ENCODE peak calls at places on chromosome 6, in six cellular contexts. X is endothelial cell of umbilical vein, L is A549, A is GM12878, Q is HepG2, Z is NB4. P is an unnamed sample.

GRCh38 chr6:27163858-27164257 is 83.6 kb upstream of the PRSS16 start:
- DNase-seq in X (no peak), L (no peak), A (no peak), Q (no peak), Z (peak), P (no peak)

GRCh38 chr6:53469163-53469562 is 75.7 kb downstream of the GCLC start:
- DNase-seq in X (no peak), L (no peak), A (no peak), Q (no peak), Z (no peak), P (no peak)

GRCh38 chr6:75382634-75382900 is 98.0 kb upstream of the TMEM30A start:
- DNase-seq in X (no peak), L (no peak), A (no peak), Q (no peak), Z (no peak), P (no peak)

GRCh38 chr6:169556758-169557505 is 144.9 kb downstream of the WDR27 start:
- DNase-seq in X (no peak), L (no peak), A (peak), Q (no peak), Z (no peak), P (no peak)

GRCh38 chr6:77373955-77374354 is 89.3 kb downstream of the HTR1B start:
- DNase-seq in X (no peak), L (no peak), A (no peak), Q (no peak), Z (no peak), P (no peak)

GRCh38 chr6:154683756-154684523 is 49.3 kb upstream of the SCAF8 start:
- DNase-seq in X (peak), L (no peak), A (peak), Q (no peak), Z (peak), P (no peak)

GRCh38 chr6:53483423-53484353 is 61.2 kb downstream of the GCLC start:
- DNase-seq in X (peak), L (no peak), A (no peak), Q (peak), Z (no peak), P (peak)

GRCh38 chr6:118739976-118740771 is 88.8 kb upstream of the CEP85L start:
- DNase-seq in X (peak), L (no peak), A (no peak), Q (no peak), Z (no peak), P (no peak)

GRCh38 chr6:168208436-168208835 is 111.1 kb downstream of the DACT2 start:
- DNase-seq in X (no peak), L (no peak), A (no peak), Q (no peak), Z (no peak), P (no peak)

GRCh38 chr6:15017251-15017650 is 228.6 kb upstream of the JARID2 start:
- DNase-seq in X (no peak), L (no peak), A (no peak), Q (no peak), Z (peak), P (peak)

GRCh38 chr6:26316291-26316690 is 48.7 kb upstream of the BTN3A2 start:
- DNase-seq in X (no peak), L (no peak), A (no peak), Q (peak), Z (no peak), P (no peak)

GRCh38 chr6:3285732-3286131 is 27.0 kb downstream of the PSMG4 start:
- DNase-seq in X (no peak), L (no peak), A (no peak), Q (no peak), Z (no peak), P (no peak)

GRCh38 chr6:70164556-70164955 is 138.3 kb downstream of the COL9A1 start:
- DNase-seq in X (no peak), L (no peak), A (no peak), Q (peak), Z (no peak), P (peak)

GRCh38 chr6:49430866-49431265 is 32.2 kb downstream of the MMUT start:
- DNase-seq in X (peak), L (no peak), A (no peak), Q (no peak), Z (no peak), P (no peak)

GRCh38 chr6:16089232-16089843 is 39.5 kb upstream of the MYLIP start:
- DNase-seq in X (no peak), L (no peak), A (no peak), Q (no peak), Z (no peak), P (no peak)

GRCh38 chr6:158706369-158706982 is 56.6 kb downstream of the SYTL3 start:
- DNase-seq in X (peak), L (peak), A (no peak), Q (peak), Z (peak), P (peak)

GRCh38 chr6:134020071-134020470 is 32.4 kb downstream of the SLC2A12 start:
- DNase-seq in X (no peak), L (no peak), A (no peak), Q (no peak), Z (no peak), P (no peak)

GRCh38 chr6:37550436-37550835 is 50.7 kb upstream of the CCDC167 start:
- DNase-seq in X (no peak), L (no peak), A (no peak), Q (no peak), Z (no peak), P (no peak)

GRCh38 chr6:149233056-149233715 is 84.3 kb upstream of the TAB2 start:
- DNase-seq in X (peak), L (peak), A (no peak), Q (peak), Z (peak), P (peak)

GRCh38 chr6:118709859-118710350 is 58.5 kb upstream of the CEP85L start:
- DNase-seq in X (no peak), L (no peak), A (peak), Q (no peak), Z (peak), P (peak)

GRCh38 chr6:137923866-137924616 is 57.0 kb downstream of the TNFAIP3 start:
- DNase-seq in X (no peak), L (no peak), A (no peak), Q (no peak), Z (peak), P (no peak)

GRCh38 chr6:70124882-70125535 is 177.9 kb downstream of the COL9A1 start:
- DNase-seq in X (no peak), L (no peak), A (no peak), Q (no peak), Z (peak), P (no peak)

GRCh38 chr6:139372326-139373153 is 1.9 kb downstream of the CITED2 start:
- DNase-seq in X (peak), L (no peak), A (no peak), Q (no peak), Z (peak), P (no peak)

GRCh38 chr6:6694825-6695710 is 106.5 kb downstream of the LY86 start:
- DNase-seq in X (no peak), L (no peak), A (no peak), Q (no peak), Z (peak), P (peak)
- TF ChIP-seq MYC in X (no peak), L (no peak), A (no peak), Q (no peak), Z (no peak), P (no peak)

GRCh38 chr6:143501851-143502250 is 9.7 kb downstream of the FUCA2 start:
- DNase-seq in X (no peak), L (no peak), A (no peak), Q (no peak), Z (no peak), P (no peak)
- TF ChIP-seq MYC in X (no peak), L (no peak), A (no peak), Q (no peak), Z (no peak), P (no peak)

GRCh38 chr6:83216806-83217205 is 23.6 kb downstream of the RWDD2A start:
- DNase-seq in X (no peak), L (no peak), A (no peak), Q (no peak), Z (no peak), P (no peak)

GRCh38 chr6:83226517-83226916 is 33.4 kb downstream of the RWDD2A start:
- DNase-seq in X (peak), L (no peak), A (no peak), Q (no peak), Z (no peak), P (no peak)

GRCh38 chr6:83220121-83220520 is 27.0 kb downstream of the RWDD2A start:
- DNase-seq in X (no peak), L (no peak), A (no peak), Q (no peak), Z (no peak), P (no peak)

GRCh38 chr6:83221302-83221701 is 28.1 kb downstream of the RWDD2A start:
- DNase-seq in X (no peak), L (no peak), A (no peak), Q (no peak), Z (no peak), P (no peak)

DNA sequence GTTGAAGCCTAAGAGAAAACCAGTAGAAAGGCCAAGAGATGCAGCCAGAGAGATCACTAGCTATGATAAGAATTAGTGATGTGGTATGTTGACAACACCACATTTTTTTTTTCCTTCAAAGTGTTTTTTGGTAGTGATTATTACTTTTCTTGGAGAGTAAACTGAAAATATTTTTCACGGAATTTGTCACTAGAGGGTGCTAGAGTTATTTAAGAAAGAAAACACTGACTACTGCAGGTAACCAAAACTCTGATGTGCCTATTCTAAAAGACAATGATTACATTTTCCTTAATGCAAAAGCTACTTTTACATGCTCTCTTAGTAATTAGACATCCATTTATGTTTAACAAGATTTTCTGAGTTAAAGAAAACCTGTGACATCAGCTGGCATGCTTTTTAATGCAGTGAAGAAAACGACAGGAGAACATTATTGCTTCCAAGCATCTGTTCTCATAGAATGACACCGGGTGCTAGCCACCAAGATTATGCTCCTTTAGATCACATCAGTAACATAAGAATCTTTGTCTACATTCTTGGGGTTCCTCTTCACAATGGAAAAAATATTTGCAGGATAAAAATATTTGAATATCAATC is 28.8 kb downstream of the RWDD2A start:
- DNase-seq in X (peak), L (no peak), A (no peak), Q (peak), Z (peak), P (peak)
- TF ChIP-seq MYC in X (no peak), L (no peak), A (no peak), Q (no peak), Z (no peak), P (no peak)

GRCh38 chr6:124298682-124299081 is 495.0 kb downstream of the NKAIN2 start:
- DNase-seq in X (no peak), L (no peak), A (no peak), Q (no peak), Z (no peak), P (no peak)

GRCh38 chr6:124294572-124294971 is 490.9 kb downstream of the NKAIN2 start:
- DNase-seq in X (no peak), L (no peak), A (no peak), Q (no peak), Z (no peak), P (no peak)

GRCh38 chr6:124297507-124297906 is 493.8 kb downstream of the NKAIN2 start:
- DNase-seq in X (no peak), L (no peak), A (no peak), Q (no peak), Z (no peak), P (no peak)
- TF ChIP-seq MYC in X (no peak), L (no peak), A (no peak), Q (no peak), Z (no peak), P (no peak)

DNA sequence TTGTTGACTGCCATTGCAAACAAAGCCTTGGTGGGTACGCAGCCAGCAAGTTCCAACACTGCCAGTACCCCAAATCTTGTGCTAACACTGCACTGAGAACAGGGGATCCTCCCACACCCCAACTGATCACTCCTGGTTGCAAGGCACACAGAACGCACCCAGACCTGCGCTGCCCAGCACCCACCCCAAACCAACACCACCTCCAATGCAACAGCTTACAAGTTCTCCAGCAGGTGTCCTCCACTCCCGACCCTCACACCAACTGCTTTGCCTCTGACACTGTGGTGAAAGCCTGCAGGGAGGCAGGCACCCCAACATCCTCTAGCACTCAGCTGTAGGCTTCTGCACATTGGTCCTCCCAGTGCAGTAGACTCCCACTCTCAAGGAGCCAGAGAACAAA is 39.3 kb upstream of the EYS start:
- DNase-seq in X (no peak), L (no peak), A (no peak), Q (no peak), Z (no peak), P (no peak)
- TF ChIP-seq MYC in X (no peak), L (no peak), A (no peak), Q (no peak), Z (no peak), P (no peak)

DNA sequence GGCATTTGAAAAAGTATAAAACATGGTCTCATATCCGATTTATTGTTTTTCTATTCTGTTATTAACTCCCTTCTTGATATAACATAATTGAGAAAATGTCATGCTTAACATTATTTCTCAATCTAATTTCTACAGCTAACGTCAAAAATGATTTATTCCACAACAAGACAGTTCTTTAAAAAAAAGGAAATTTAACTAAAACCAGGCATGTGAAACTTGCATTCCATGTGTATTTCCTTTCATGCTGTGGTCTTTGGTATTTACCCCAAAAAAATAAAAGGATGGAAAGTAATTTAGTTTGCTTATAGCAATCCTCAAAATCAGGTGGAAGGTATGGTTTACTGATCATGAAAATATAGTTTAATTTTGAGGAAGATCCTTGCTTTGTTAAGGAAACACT is 142.8 kb downstream of the COL21A1 start:
- DNase-seq in X (no peak), L (no peak), A (no peak), Q (no peak), Z (no peak), P (no peak)
- TF ChIP-seq MYC in X (no peak), L (no peak), A (no peak), Q (no peak), Z (no peak), P (no peak)

GRCh38 chr6:125229080-125229479 is 72.7 kb downstream of the HDDC2 start:
- DNase-seq in X (no peak), L (no peak), A (no peak), Q (no peak), Z (no peak), P (no peak)
- TF ChIP-seq MYC in X (no peak), L (no peak), A (no peak), Q (no peak), Z (no peak), P (no peak)

P was measured in K562.